ENCODE peak calls at places on chromosomes 4 and X, in six cellular contexts. One of them, this sample, is unnamed.

GRCh38 chr4:113290666-113291065 is 241.2 kb downstream of the ANK2 start:
- DNase-seq in ACHN: no peak
- DNase-seq in transverse colon: no peak
- DNase-seq in DMS153: no peak
- DNase-seq in non-pigmented ciliary epithelial cell: no peak
- DNase-seq in SW480: no peak
- DNase-seq in this sample: no peak

GRCh38 chr4:75512336-75513211 is 1.6 kb downstream of the RCHY1 start:
- DNase-seq in ACHN: peak
- DNase-seq in DMS153: no peak
- DNase-seq in transverse colon: no peak
- DNase-seq in non-pigmented ciliary epithelial cell: no peak
- DNase-seq in SW480: peak
- DNase-seq in this sample: peak

GRCh38 chr4:149897784-149898183 is 82.1 kb upstream of the IQCM start:
- DNase-seq in SW480: peak
- DNase-seq in ACHN: peak
- DNase-seq in non-pigmented ciliary epithelial cell: no peak
- DNase-seq in transverse colon: no peak
- DNase-seq in DMS153: no peak
- DNase-seq in this sample: no peak

GRCh38 chr4:40916880-40917279 is 167.1 kb downstream of the NSUN7 start:
- DNase-seq in non-pigmented ciliary epithelial cell: no peak
- DNase-seq in transverse colon: peak
- DNase-seq in SW480: no peak
- DNase-seq in DMS153: no peak
- DNase-seq in ACHN: peak
- DNase-seq in this sample: peak

GRCh38 chr4:54819044-54819443 is 161.3 kb downstream of the KIT start:
- DNase-seq in SW480: no peak
- DNase-seq in DMS153: no peak
- DNase-seq in transverse colon: no peak
- DNase-seq in ACHN: no peak
- DNase-seq in non-pigmented ciliary epithelial cell: no peak
- DNase-seq in this sample: no peak

GRCh38 chr4:72744103-72744725 is 175.2 kb upstream of the ADAMTS3 start:
- DNase-seq in transverse colon: no peak
- DNase-seq in DMS153: no peak
- DNase-seq in SW480: no peak
- DNase-seq in ACHN: no peak
- DNase-seq in non-pigmented ciliary epithelial cell: no peak
- DNase-seq in this sample: no peak

GRCh38 chr4:1039493-1040343 is 28.3 kb downstream of the FGFRL1 start:
- DNase-seq in DMS153: no peak
- DNase-seq in SW480: peak
- DNase-seq in non-pigmented ciliary epithelial cell: no peak
- DNase-seq in ACHN: no peak
- DNase-seq in transverse colon: peak
- DNase-seq in this sample: no peak

GRCh38 chrX:123959281-123960063 is 2.0 kb upstream of the STAG2 start:
- DNase-seq in DMS153: no peak
- DNase-seq in transverse colon: peak
- DNase-seq in ACHN: peak
- DNase-seq in SW480: peak
- DNase-seq in non-pigmented ciliary epithelial cell: no peak
- DNase-seq in this sample: no peak

GRCh38 chrX:84339507-84340364 is 151.7 kb upstream of the RPS6KA6 start:
- DNase-seq in DMS153: no peak
- DNase-seq in non-pigmented ciliary epithelial cell: no peak
- DNase-seq in transverse colon: no peak
- DNase-seq in ACHN: peak
- DNase-seq in SW480: peak
- DNase-seq in this sample: peak

GRCh38 chr4:5710962-5711478 is at the start of gene EVC:
- DNase-seq in transverse colon: peak
- DNase-seq in ACHN: peak
- DNase-seq in SW480: no peak
- DNase-seq in non-pigmented ciliary epithelial cell: peak
- DNase-seq in DMS153: no peak
- DNase-seq in this sample: peak

GRCh38 chrX:12701625-12702024 is 89.6 kb upstream of the PRPS2 start:
- DNase-seq in SW480: peak
- DNase-seq in transverse colon: peak
- DNase-seq in non-pigmented ciliary epithelial cell: peak
- DNase-seq in DMS153: peak
- DNase-seq in ACHN: peak
- DNase-seq in this sample: peak

GRCh38 chr4:108152980-108153379 is 15.8 kb downstream of the LEF1 start:
- DNase-seq in SW480: no peak
- DNase-seq in transverse colon: no peak
- DNase-seq in non-pigmented ciliary epithelial cell: no peak
- DNase-seq in ACHN: no peak
- DNase-seq in DMS153: no peak
- DNase-seq in this sample: no peak

GRCh38 chr4:22607382-22607781 is 85.4 kb upstream of the GBA3 start:
- DNase-seq in ACHN: peak
- DNase-seq in DMS153: peak
- DNase-seq in transverse colon: peak
- DNase-seq in SW480: peak
- DNase-seq in non-pigmented ciliary epithelial cell: peak
- DNase-seq in this sample: peak

GRCh38 chr4:41360911-41361830 is 104.4 kb downstream of the UCHL1 start:
- DNase-seq in transverse colon: peak
- DNase-seq in ACHN: peak
- DNase-seq in DMS153: no peak
- DNase-seq in SW480: peak
- DNase-seq in non-pigmented ciliary epithelial cell: no peak
- DNase-seq in this sample: no peak

GRCh38 chrX:40105016-40105790 is 7.4 kb upstream of the BCOR start:
- DNase-seq in ACHN: peak
- DNase-seq in DMS153: no peak
- DNase-seq in non-pigmented ciliary epithelial cell: no peak
- DNase-seq in SW480: no peak
- DNase-seq in transverse colon: peak
- DNase-seq in this sample: no peak

GRCh38 chr4:66575024-66575696 is 904.9 kb upstream of the EPHA5 start:
- DNase-seq in DMS153: no peak
- DNase-seq in ACHN: peak
- DNase-seq in transverse colon: no peak
- DNase-seq in SW480: peak
- DNase-seq in non-pigmented ciliary epithelial cell: peak
- DNase-seq in this sample: peak

GRCh38 chr4:46975841-46976551 is 17.4 kb downstream of the GABRA4 start:
- DNase-seq in transverse colon: no peak
- DNase-seq in ACHN: no peak
- DNase-seq in non-pigmented ciliary epithelial cell: no peak
- DNase-seq in SW480: no peak
- DNase-seq in DMS153: no peak
- DNase-seq in this sample: no peak

GRCh38 chr4:154073107-154073817 is 284.4 kb upstream of the SFRP2 start:
- DNase-seq in transverse colon: no peak
- DNase-seq in SW480: no peak
- DNase-seq in non-pigmented ciliary epithelial cell: peak
- DNase-seq in DMS153: no peak
- DNase-seq in ACHN: peak
- DNase-seq in this sample: no peak

GRCh38 chr4:140004580-140005314 is 149.2 kb downstream of the MAML3 start:
- DNase-seq in non-pigmented ciliary epithelial cell: no peak
- DNase-seq in SW480: no peak
- DNase-seq in ACHN: no peak
- DNase-seq in transverse colon: no peak
- DNase-seq in DMS153: peak
- DNase-seq in this sample: no peak

GRCh38 chr4:175646802-175647201 is 165.3 kb downstream of the GPM6A start:
- DNase-seq in non-pigmented ciliary epithelial cell: no peak
- DNase-seq in DMS153: no peak
- DNase-seq in transverse colon: no peak
- DNase-seq in SW480: no peak
- DNase-seq in ACHN: no peak
- DNase-seq in this sample: no peak

GRCh38 chr4:6625256-6625655 is 15.2 kb upstream of the MRFAP1 start:
- DNase-seq in transverse colon: no peak
- DNase-seq in DMS153: no peak
- DNase-seq in ACHN: no peak
- DNase-seq in SW480: no peak
- DNase-seq in non-pigmented ciliary epithelial cell: no peak
- DNase-seq in this sample: no peak

GRCh38 chr4:87679449-87680169 is 29.5 kb downstream of the DMP1 start:
- DNase-seq in non-pigmented ciliary epithelial cell: peak
- DNase-seq in transverse colon: peak
- DNase-seq in SW480: peak
- DNase-seq in ACHN: peak
- DNase-seq in DMS153: no peak
- DNase-seq in this sample: peak

GRCh38 chrX:116435597-116435996 is 809 bp upstream of the SLC6A14 start:
- DNase-seq in non-pigmented ciliary epithelial cell: no peak
- DNase-seq in DMS153: no peak
- DNase-seq in ACHN: no peak
- DNase-seq in SW480: no peak
- DNase-seq in transverse colon: no peak
- DNase-seq in this sample: peak

GRCh38 chr4:173448919-173449641 is 50.2 kb upstream of the SCRG1 start:
- DNase-seq in SW480: no peak
- DNase-seq in ACHN: no peak
- DNase-seq in transverse colon: no peak
- DNase-seq in DMS153: peak
- DNase-seq in non-pigmented ciliary epithelial cell: no peak
- DNase-seq in this sample: no peak

GRCh38 chr4:32135642-32136041 is 1415.5 kb downstream of the PCDH7 start:
- DNase-seq in ACHN: no peak
- DNase-seq in DMS153: no peak
- DNase-seq in transverse colon: no peak
- DNase-seq in SW480: no peak
- DNase-seq in non-pigmented ciliary epithelial cell: no peak
- DNase-seq in this sample: no peak

GRCh38 chrX:120365320-120365719 is 3.4 kb downstream of the ATP1B4 start:
- DNase-seq in non-pigmented ciliary epithelial cell: no peak
- DNase-seq in transverse colon: peak
- DNase-seq in DMS153: no peak
- DNase-seq in SW480: no peak
- DNase-seq in ACHN: peak
- DNase-seq in this sample: peak

GRCh38 chrX:154799554-154800348 is 5.5 kb downstream of the MPP1 start:
- DNase-seq in transverse colon: peak
- DNase-seq in SW480: peak
- DNase-seq in ACHN: no peak
- DNase-seq in DMS153: peak
- DNase-seq in non-pigmented ciliary epithelial cell: no peak
- DNase-seq in this sample: peak

GRCh38 chr4:95289028-95289634 is 259.6 kb downstream of the UNC5C start:
- DNase-seq in DMS153: no peak
- DNase-seq in ACHN: no peak
- DNase-seq in transverse colon: no peak
- DNase-seq in non-pigmented ciliary epithelial cell: peak
- DNase-seq in SW480: no peak
- DNase-seq in this sample: no peak

GRCh38 chr4:111797455-111798163 is 347.6 kb upstream of the FAM241A start:
- DNase-seq in transverse colon: no peak
- DNase-seq in non-pigmented ciliary epithelial cell: no peak
- DNase-seq in SW480: no peak
- DNase-seq in DMS153: no peak
- DNase-seq in ACHN: no peak
- DNase-seq in this sample: no peak

GRCh38 chrX:18047440-18047940 is 173.2 kb downstream of the BEND2 start:
- DNase-seq in ACHN: no peak
- DNase-seq in SW480: no peak
- DNase-seq in transverse colon: no peak
- DNase-seq in non-pigmented ciliary epithelial cell: no peak
- DNase-seq in DMS153: no peak
- DNase-seq in this sample: no peak

GRCh38 chrX:68830486-68831404 is 1.9 kb downstream of the EFNB1 start:
- DNase-seq in non-pigmented ciliary epithelial cell: no peak
- DNase-seq in transverse colon: no peak
- DNase-seq in ACHN: no peak
- DNase-seq in SW480: peak
- DNase-seq in DMS153: no peak
- DNase-seq in this sample: no peak

GRCh38 chr4:8308856-8309771 is 39.6 kb downstream of the HTRA3 start:
- DNase-seq in SW480: no peak
- DNase-seq in transverse colon: no peak
- DNase-seq in DMS153: no peak
- DNase-seq in non-pigmented ciliary epithelial cell: no peak
- DNase-seq in ACHN: no peak
- DNase-seq in this sample: no peak

This sample was measured in HepG2.